ENCODE peak calls at places on chromosomes 13 and 19, in six cellular contexts. F, O, M, I, N and A are unnamed samples.

GRCh38 chr13:98105929-98106336 is 37.0 kb upstream of the FARP1 start:
- DNase-seq in F (no peak), M (no peak), O (no peak), N (peak; percentile 27), I (peak; percentile 64), A (peak; percentile 62)

GRCh38 chr13:24724714-24725113 is 39.3 kb upstream of the RNF17 start:
- DNase-seq in F (no peak), O (no peak), I (no peak), N (no peak), M (no peak), A (peak; percentile 2)

GRCh38 chr13:45092668-45093067 is 27.6 kb upstream of the GTF2F2 start:
- DNase-seq in F (no peak), O (no peak), I (no peak), N (no peak), M (no peak), A (peak; percentile 23)

GRCh38 chr13:113837554-113838355 is 26.1 kb downstream of the GAS6 start:
- DNase-seq in O (peak; percentile 81), N (peak; percentile 94), I (peak; percentile 96), M (peak; percentile 86), F (peak; percentile 95), A (peak; percentile 98)

GRCh38 chr13:110113284-110113764 is 193.6 kb downstream of the COL4A1 start:
- DNase-seq in I (peak; percentile 69), O (no peak), N (no peak), F (no peak), M (no peak), A (peak; percentile 58)

GRCh38 chr19:14383898-14384669 is 2.8 kb downstream of the ADGRE5 start:
- DNase-seq in M (no peak), N (no peak), O (no peak), F (peak; percentile 72), I (peak; percentile 38), A (peak; percentile 44)

GRCh38 chr13:24264976-24265375 is 44.4 kb upstream of the C1QTNF9 start:
- DNase-seq in F (no peak), M (no peak), I (no peak), O (peak; percentile 55), N (no peak), A (no peak)

GRCh38 chr13:43030548-43030947 is 7.2 kb downstream of the DNAJC15 start:
- DNase-seq in O (no peak), I (peak; percentile 58), F (no peak), M (no peak), N (no peak), A (no peak)

GRCh38 chr13:99087954-99088491 is 110.2 kb upstream of the DOCK9 start:
- DNase-seq in N (no peak), I (no peak), M (peak; percentile 66), O (peak; percentile 47), F (no peak), A (no peak)

GRCh38 chr13:43493496-43494000 is 293.2 kb downstream of the ENOX1 start:
- DNase-seq in F (no peak), I (no peak), M (no peak), N (no peak), O (no peak), A (no peak)

GRCh38 chr13:113656831-113657671 is 947 bp downstream of the ATP4B start:
- DNase-seq in F (peak; percentile 46), M (peak; percentile 44), N (no peak), I (no peak), O (peak; percentile 52), A (no peak)

GRCh38 chr19:1568320-1569019 is at the start of gene MEX3D:
- DNase-seq in N (no peak), M (peak; percentile 85), O (peak; percentile 87), F (peak; percentile 81), I (peak; percentile 9), A (peak; percentile 33)

GRCh38 chr13:99295488-99296252 is 11.5 kb downstream of the GPR183 start:
- DNase-seq in F (no peak), O (no peak), M (no peak), N (no peak), I (no peak), A (no peak)

GRCh38 chr13:30172593-30173300 is 134.6 kb downstream of the KATNAL1 start:
- DNase-seq in I (no peak), F (peak; percentile 39), N (peak; percentile 32), O (no peak), M (no peak), A (no peak)

GRCh38 chr19:2249880-2250764 is 999 bp downstream of the AMH start:
- DNase-seq in I (no peak), M (peak; percentile 64), N (no peak), F (no peak), O (no peak), A (no peak)

GRCh38 chr13:113832631-113833030 is 31.2 kb downstream of the GAS6 start:
- DNase-seq in O (no peak), I (no peak), N (no peak), M (no peak), F (no peak), A (no peak)

GRCh38 chr19:18985257-18985656 is 44.2 kb upstream of the HOMER3 start:
- DNase-seq in O (no peak), F (no peak), M (no peak), I (no peak), N (no peak), A (peak; percentile 68)

GRCh38 chr19:8255426-8256125 is 46.4 kb downstream of the CERS4 start:
- DNase-seq in F (no peak), O (no peak), N (no peak), I (no peak), M (no peak), A (no peak)

GRCh38 chr13:74210693-74211393 is 76.6 kb upstream of the KLF12 start:
- DNase-seq in F (no peak), N (no peak), M (no peak), O (no peak), I (peak; percentile 98), A (peak; percentile 100)

GRCh38 chr19:16714702-16715294 is 4.8 kb upstream of the NWD1 start:
- DNase-seq in N (peak; percentile 27), O (peak; percentile 81), F (peak; percentile 62), I (peak; percentile 27), M (peak; percentile 91), A (peak; percentile 62)

GRCh38 chr13:111322916-111323331 is 2.5 kb downstream of the TEX29 start:
- DNase-seq in O (no peak), F (no peak), N (no peak), M (peak; percentile 35), I (no peak), A (no peak)

GRCh38 chr19:4014541-4015491 is 7.3 kb downstream of the PIAS4 start:
- DNase-seq in N (no peak), O (no peak), I (no peak), F (peak; percentile 65), M (peak; percentile 89), A (no peak)

GRCh38 chr19:3556978-3557460 is 367 bp downstream of the MFSD12 start:
- DNase-seq in M (peak; percentile 74), F (no peak), I (no peak), O (peak; percentile 63), N (no peak), A (no peak)

GRCh38 chr13:20391597-20392452 is 133.8 kb downstream of the CRYL1 start:
- DNase-seq in I (no peak), F (no peak), M (peak; percentile 53), O (no peak), N (no peak), A (no peak)

GRCh38 chr19:33000910-33001309 is 28.9 kb downstream of the FAAP24 start:
- DNase-seq in F (no peak), M (no peak), N (no peak), O (no peak), I (no peak), A (no peak)
- H3K4me3 ChIP-seq in F (no peak overlapping the region), M (no peak overlapping the region), N (no peak overlapping the region), O (no peak overlapping the region), I (no peak overlapping the region), A (no peak overlapping the region)

DNA sequence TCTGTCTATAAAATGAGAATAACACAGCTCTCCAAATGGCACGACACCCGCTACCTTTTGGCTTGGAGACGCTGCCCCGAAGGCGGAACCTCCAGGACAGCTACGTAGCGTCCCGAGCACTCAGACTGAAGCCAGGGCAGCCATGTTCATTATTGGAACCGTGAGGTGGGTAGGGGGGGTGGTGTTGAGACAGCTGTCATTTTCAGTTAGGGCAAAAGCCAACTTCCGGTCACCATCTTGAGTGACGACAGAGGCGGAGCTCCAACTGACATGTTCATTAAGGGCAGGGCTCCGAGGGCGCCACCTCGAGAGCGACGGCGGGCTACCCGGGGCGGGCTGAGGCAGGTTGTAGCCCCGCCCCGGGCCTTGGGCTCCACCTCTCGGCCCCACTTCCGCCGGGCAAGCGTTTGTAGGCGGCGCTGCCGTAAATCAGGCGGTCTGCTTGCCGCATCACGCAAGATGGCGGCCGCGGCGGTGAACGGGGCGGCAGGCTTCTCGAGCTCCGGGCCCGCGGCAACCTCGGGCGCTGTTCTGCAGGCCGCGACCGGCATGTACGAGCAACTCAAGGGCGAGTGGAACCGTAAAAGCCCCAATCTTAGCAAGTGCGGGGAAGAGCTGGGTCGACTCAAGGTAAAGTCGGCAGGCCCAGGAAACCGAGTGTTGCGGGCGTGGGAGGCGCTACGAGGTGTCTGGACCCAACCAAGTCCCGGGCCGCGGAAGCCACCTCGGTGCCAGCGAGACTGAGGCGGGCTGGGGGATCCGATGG is at the start of gene PSMD8:
- DNase-seq in M (peak; percentile 99), O (peak; percentile 99), N (peak; percentile 96), I (peak; percentile 98), F (peak; percentile 100), A (peak; percentile 95)
- TF ChIP-seq CTCF in M (peak; percentile 37), O (peak; percentile 36), N (peak; percentile 9), I (peak; percentile 31), F (no peak), A (peak; percentile 13)

DNA sequence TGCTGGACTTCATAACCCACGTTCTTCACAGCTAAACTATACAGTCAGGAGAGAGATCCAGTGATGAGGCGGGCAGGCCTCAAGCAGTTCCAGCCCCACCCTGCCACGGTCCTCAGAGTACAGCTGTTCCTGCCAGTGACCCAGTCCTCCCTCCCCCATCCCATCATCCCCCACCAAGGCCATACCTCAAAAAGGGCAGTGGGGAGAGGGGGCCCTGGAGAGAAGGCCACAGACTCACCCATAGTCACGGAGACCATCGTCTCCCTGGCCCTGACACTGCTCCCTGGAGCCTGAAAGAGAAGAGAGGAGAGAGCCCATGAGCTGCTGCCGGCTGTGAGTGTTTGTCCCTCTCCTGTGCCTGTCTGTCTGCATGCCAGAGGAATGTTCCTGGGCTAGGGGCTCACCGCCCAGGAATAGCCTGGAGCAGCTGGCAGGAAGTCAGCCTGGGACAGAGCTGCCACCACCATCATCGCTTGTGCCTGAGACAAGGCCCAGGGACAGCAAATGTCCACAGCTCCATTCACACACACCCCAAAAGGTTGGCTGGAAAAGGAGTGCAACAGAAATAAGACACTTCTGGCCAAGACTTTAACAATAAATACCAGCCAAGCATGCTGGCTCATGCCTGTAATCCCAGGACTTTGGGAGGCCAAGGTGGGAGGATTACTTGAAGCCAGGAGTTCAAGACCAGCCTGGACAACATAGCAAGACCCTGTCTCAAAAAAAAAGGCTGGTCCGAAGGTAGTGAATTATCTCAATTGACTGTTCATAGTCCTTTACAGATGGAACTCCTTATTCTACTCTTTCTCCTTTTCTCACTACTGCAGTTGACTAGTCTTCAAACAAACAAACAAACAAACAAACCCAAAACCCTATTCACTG is 6.4 kb downstream of the C19orf47 start:
- DNase-seq in F (no peak), O (no peak), M (no peak), N (no peak), I (no peak), A (peak; percentile 20)
- H3K4me3 ChIP-seq in F (no peak overlapping the region), O (no peak overlapping the region), M (no peak overlapping the region), N (no peak overlapping the region), I (no peak overlapping the region), A (no peak overlapping the region)

DNA sequence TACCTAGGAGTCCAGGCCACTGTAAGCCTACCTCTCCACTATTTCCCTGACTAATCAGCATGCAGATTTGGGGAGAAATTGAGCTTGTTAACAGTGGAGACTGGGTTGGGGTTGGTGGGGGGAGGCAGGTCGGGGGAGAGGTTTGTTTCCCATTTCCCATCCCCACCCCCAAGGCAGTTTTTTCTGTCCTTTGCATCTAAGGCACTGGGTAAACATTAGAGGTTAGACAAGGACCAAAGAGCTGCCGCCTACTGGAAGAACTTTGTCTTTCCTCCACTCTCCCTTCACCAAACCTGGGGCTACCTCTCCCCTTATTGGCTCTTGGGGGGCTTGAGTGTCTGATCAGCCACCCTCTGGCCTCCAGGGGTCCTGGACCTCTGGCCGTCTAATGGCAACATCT is 953 bp downstream of the KCNN4 start:
- DNase-seq in M (no peak), O (no peak), N (no peak), F (no peak), I (no peak), A (no peak)
- TF ChIP-seq CTCF in M (peak; percentile 31), O (no peak), N (no peak), F (no peak), I (peak; percentile 32), A (peak; percentile 7)